ENCODE peak calls at places on chromosomes 6 and 20, in ten cellular contexts. O, Q, D, C, F, E, V, A, I and P are unnamed samples.

GRCh38 chr6:132131777-132132176 is 180.6 kb upstream of the CCN2 start:
- DNase-seq in O (no peak), Q (peak; percentile 24), D (no peak), C (no peak), F (no peak), E (peak; percentile 21), V (peak; percentile 83), A (peak; percentile 97), I (peak; percentile 91), P (no peak)

GRCh38 chr6:38775870-38776269 is 60.8 kb downstream of the DNAH8 start:
- DNase-seq in O (no peak), Q (no peak), D (no peak), C (no peak), F (no peak), E (no peak), V (no peak), A (no peak), I (no peak), P (no peak)

GRCh38 chr6:42963855-42964605 is 3.5 kb downstream of the GNMT start:
- DNase-seq in O (no peak), Q (no peak), D (no peak), C (no peak), F (no peak), E (no peak), V (peak; percentile 63), A (peak; percentile 30), I (no peak), P (no peak)

GRCh38 chr20:61829526-61829925 is 236.2 kb downstream of the TAF4 start:
- DNase-seq in O (no peak), Q (no peak), D (peak; percentile 24), C (no peak), F (no peak), E (no peak), V (no peak), A (no peak), I (no peak), P (no peak)

GRCh38 chr6:164628302-164628931 is 681.0 kb downstream of the C6orf118 start:
- DNase-seq in O (no peak), Q (no peak), D (no peak), C (no peak), F (no peak), E (no peak), V (no peak), A (no peak), I (no peak), P (no peak)

GRCh38 chr20:5002077-5002413 is 735 bp upstream of the SLC23A2 start:
- DNase-seq in O (no peak), Q (no peak), D (no peak), C (no peak), F (no peak), E (peak; percentile 18), V (no peak), A (no peak), I (no peak), P (no peak)

GRCh38 chr6:14693301-14694192 is 552.3 kb upstream of the JARID2 start:
- DNase-seq in O (no peak), Q (no peak), D (no peak), C (no peak), F (no peak), E (no peak), V (no peak), A (no peak), I (no peak), P (no peak)

GRCh38 chr6:158170656-158171081 is 2.5 kb downstream of the GTF2H5 start:
- DNase-seq in O (no peak), Q (peak; percentile 57), D (no peak), C (no peak), F (no peak), E (no peak), V (no peak), A (peak; percentile 77), I (peak; percentile 89), P (no peak)

GRCh38 chr6:85252552-85252951 is 197.3 kb upstream of the NT5E start:
- DNase-seq in O (no peak), Q (no peak), D (no peak), C (no peak), F (no peak), E (no peak), V (no peak), A (no peak), I (no peak), P (no peak)

GRCh38 chr20:20138301-20139064 is 86.2 kb downstream of the CFAP61 start:
- DNase-seq in O (no peak), Q (no peak), D (no peak), C (no peak), F (no peak), E (peak; percentile 37), V (no peak), A (no peak), I (no peak), P (no peak)

GRCh38 chr6:42979523-42980177 is 669 bp upstream of the PEX6 start:
- DNase-seq in O (no peak), Q (no peak), D (no peak), C (no peak), F (no peak), E (no peak), V (peak; percentile 26), A (peak; percentile 48), I (no peak), P (no peak)

GRCh38 chr6:129709451-129709908 is 497 bp downstream of the ARHGAP18 start:
- DNase-seq in O (no peak), Q (peak; percentile 36), D (no peak), C (no peak), F (no peak), E (no peak), V (no peak), A (peak; percentile 37), I (peak; percentile 62), P (no peak)

DNA sequence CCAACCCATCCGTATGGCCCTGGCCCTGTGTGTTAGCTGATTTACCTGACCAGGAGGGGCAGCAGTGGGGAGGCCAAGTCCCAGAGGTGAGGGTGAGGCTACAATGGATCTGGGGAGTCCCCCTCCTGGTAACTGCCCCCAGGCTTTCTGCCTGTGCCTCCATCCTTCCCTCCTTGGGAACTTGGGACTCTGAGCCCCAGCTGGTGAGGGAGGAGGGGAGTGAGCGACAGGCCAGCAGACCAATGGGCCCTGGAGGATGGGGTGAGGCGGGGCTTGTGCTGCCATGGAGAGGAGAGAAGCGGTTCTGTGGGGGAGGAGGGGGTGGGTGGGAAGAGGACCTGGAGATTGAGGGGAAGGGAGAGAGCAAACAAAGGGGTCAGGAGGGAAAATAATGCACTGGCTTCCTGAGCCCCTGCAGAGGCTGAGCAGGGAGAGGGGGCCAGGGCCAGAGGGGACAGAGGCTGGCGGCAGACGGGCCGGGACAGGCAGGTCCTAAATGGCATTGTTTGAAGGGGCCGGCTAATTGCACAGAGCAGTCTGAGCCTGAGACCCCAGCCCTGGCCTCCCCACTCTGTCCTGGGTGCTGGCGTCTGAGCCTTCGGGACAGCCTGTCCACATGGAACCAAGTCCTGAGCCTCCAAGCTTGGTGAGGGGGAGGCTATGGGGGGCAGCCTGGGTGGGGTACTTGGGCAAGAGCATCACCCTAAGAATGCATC is 17.5 kb downstream of the DNMT3B start:
- DNase-seq in O (no peak), Q (no peak), D (no peak), C (no peak), F (no peak), E (no peak), V (no peak), A (no peak), I (no peak), P (no peak)
- TF ChIP-seq CTCF in O (no peak), Q (no peak), D (no peak), C (no peak), F (no peak), E (no peak), V (no peak), A (no peak), I (no peak), P (no peak)

GRCh38 chr6:99458319-99458718 is 33.2 kb upstream of the PNISR start:
- DNase-seq in O (no peak), Q (no peak), D (no peak), C (no peak), F (no peak), E (no peak), V (peak; percentile 58), A (peak; percentile 40), I (no peak), P (no peak)
- TF ChIP-seq CTCF in O (no peak), Q (no peak), D (no peak), C (peak; percentile 10), F (no peak), E (peak; percentile 13), V (no peak), A (peak; percentile 75), I (peak; percentile 10), P (no peak)

DNA sequence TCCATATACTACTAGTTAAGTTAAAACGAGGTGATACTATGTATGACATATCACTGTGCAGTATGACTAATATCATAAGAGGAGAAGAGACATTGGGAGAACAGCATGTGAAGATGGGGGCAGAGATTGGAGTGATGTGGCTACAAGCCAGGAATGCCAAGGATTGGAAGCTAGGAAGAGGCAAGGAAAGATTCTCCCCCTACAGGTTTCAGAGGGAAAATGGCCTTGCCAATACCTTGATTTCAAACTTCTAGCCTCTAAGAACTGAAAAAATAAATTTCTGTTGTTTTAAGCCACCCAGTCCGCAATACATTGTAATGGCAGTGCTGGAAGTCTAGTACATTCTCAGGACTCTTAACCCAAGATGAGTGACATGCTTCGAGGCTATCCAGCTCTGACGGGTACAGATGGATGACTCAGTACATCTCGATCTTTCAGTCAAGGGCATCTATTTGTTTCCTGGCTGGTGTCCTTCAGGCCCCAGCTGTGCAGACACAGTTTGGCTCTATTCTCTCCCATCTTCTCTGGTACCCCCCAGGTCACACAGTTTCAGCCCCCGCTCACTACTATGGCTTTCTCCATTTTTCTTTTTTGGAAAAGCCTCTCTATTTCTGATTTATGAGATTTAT is 55.5 kb upstream of the THEMIS start:
- DNase-seq in O (no peak), Q (no peak), D (no peak), C (no peak), F (no peak), E (no peak), V (peak; percentile 16), A (peak; percentile 66), I (no peak), P (no peak)
- TF ChIP-seq CTCF in O (no peak), Q (no peak), D (no peak), C (no peak), F (no peak), E (no peak), V (no peak), A (peak; percentile 63), I (peak; percentile 14), P (no peak)

GRCh38 chr6:71287038-71287437 is 1.6 kb upstream of the OGFRL1 start:
- DNase-seq in O (peak; percentile 15), Q (peak; percentile 58), D (no peak), C (no peak), F (no peak), E (no peak), V (no peak), A (no peak), I (no peak), P (no peak)

GRCh38 chr6:71287926-71288227 is 734 bp upstream of the OGFRL1 start:
- DNase-seq in O (no peak), Q (no peak), D (no peak), C (no peak), F (no peak), E (no peak), V (no peak), A (no peak), I (no peak), P (no peak)

GRCh38 chr6:71289039-71289801 is 609 bp downstream of the OGFRL1 start:
- DNase-seq in O (peak; percentile 15), Q (peak; percentile 22), D (peak; percentile 68), C (peak; percentile 54), F (peak; percentile 73), E (peak; percentile 33), V (peak; percentile 20), A (no peak), I (no peak), P (no peak)

GRCh38 chr6:71289802-71290175 is 1.2 kb downstream of the OGFRL1 start:
- DNase-seq in O (no peak), Q (no peak), D (no peak), C (no peak), F (no peak), E (no peak), V (no peak), A (no peak), I (no peak), P (no peak)

GRCh38 chr6:71288228-71289038 is at the start of gene OGFRL1:
- DNase-seq in O (peak; percentile 58), Q (peak; percentile 75), D (peak; percentile 86), C (peak; percentile 66), F (peak; percentile 88), E (peak; percentile 84), V (peak; percentile 57), A (peak; percentile 60), I (no peak), P (no peak)
- TF ChIP-seq CTCF in O (peak; percentile 66), Q (peak; percentile 26), D (peak; percentile 12), C (no peak), F (no peak), E (peak; percentile 50), V (peak; percentile 5), A (no peak), I (no peak), P (peak; percentile 33)